ENCODE peak calls at places on chromosomes 7 and 10, in seven cellular contexts. F, T, P, K, C, E and L are unnamed samples. For H3K9me3, the result is how much of the 10 kb centered on the place peaks cover.

GRCh38 chr7:38425509-38425908 is 152.1 kb upstream of the TARP start:
- DNase-seq in F (no peak), T (no peak), P (no peak), K (no peak), C (no peak), E (no peak), L (no peak)

GRCh38 chr7:53996856-53997255 is 545.3 kb upstream of the VSTM2A start:
- DNase-seq in F (peak), T (no peak), P (no peak), K (no peak), C (no peak), E (no peak), L (no peak)

GRCh38 chr10:103768345-103768744 is 87.0 kb downstream of the SH3PXD2A start:
- DNase-seq in F (no peak), T (no peak), P (no peak), K (no peak), C (no peak), E (no peak), L (no peak)

GRCh38 chr7:33091111-33091531 is 18.1 kb downstream of the RP9 start:
- DNase-seq in F (no peak), T (peak), P (no peak), K (no peak), C (no peak), E (no peak), L (no peak)

GRCh38 chr10:8463853-8464252 is 409.4 kb downstream of the GATA3 start:
- DNase-seq in F (no peak), T (no peak), P (no peak), K (no peak), C (no peak), E (no peak), L (no peak)

GRCh38 chr7:79282051-79282694 is 171.3 kb downstream of the MAGI2 start:
- DNase-seq in F (peak), T (peak), P (peak), K (no peak), C (peak), E (no peak), L (peak)

GRCh38 chr10:30080161-30080560 is 20.8 kb upstream of the JCAD start:
- DNase-seq in F (no peak), T (no peak), P (no peak), K (no peak), C (no peak), E (no peak), L (no peak)

GRCh38 chr10:22466763-22467334 is 121.6 kb downstream of the SPAG6 start:
- DNase-seq in F (no peak), T (no peak), P (no peak), K (no peak), C (no peak), E (no peak), L (no peak)

GRCh38 chr7:73966062-73966940 is 61.7 kb upstream of the ELN start:
- DNase-seq in F (no peak), T (no peak), P (peak), K (no peak), C (no peak), E (no peak), L (no peak)

GRCh38 chr10:77837248-77837924 is 89.2 kb downstream of the DLG5 start:
- DNase-seq in F (no peak), T (peak), P (no peak), K (no peak), C (peak), E (peak), L (peak)

GRCh38 chr7:99539213-99539811 is 12.6 kb downstream of the FAM200A start:
- DNase-seq in F (no peak), T (no peak), P (no peak), K (no peak), C (no peak), E (no peak), L (no peak)

GRCh38 chr7:99543081-99543671 is 8.7 kb downstream of the FAM200A start:
- DNase-seq in F (no peak), T (no peak), P (no peak), K (no peak), C (no peak), E (no peak), L (no peak)

GRCh38 chr7:99540542-99540941 is 11.4 kb downstream of the FAM200A start:
- DNase-seq in F (no peak), T (no peak), P (no peak), K (no peak), C (no peak), E (no peak), L (no peak)

GRCh38 chr7:99543916-99544315 is 8.0 kb downstream of the FAM200A start:
- DNase-seq in F (no peak), T (no peak), P (no peak), K (no peak), C (no peak), E (no peak), L (no peak)

GRCh38 chr7:99541212-99541611 is 10.7 kb downstream of the FAM200A start:
- DNase-seq in F (no peak), T (no peak), P (no peak), K (no peak), C (no peak), E (no peak), L (no peak)
- H3K9me3 ChIP-seq in F (under half), T (under half), P (under half), K (under half), C (half or more), E (under half), L (under half)

GRCh38 chr10:17276756-17277424 is 48.8 kb downstream of the VIM start:
- DNase-seq in F (peak), T (no peak), P (no peak), K (no peak), C (no peak), E (no peak), L (no peak)

GRCh38 chr10:17273403-17273802 is 45.4 kb downstream of the VIM start:
- DNase-seq in F (peak), T (peak), P (no peak), K (no peak), C (no peak), E (no peak), L (no peak)

GRCh38 chr10:17282311-17282710 is 54.3 kb downstream of the VIM start:
- DNase-seq in F (no peak), T (no peak), P (no peak), K (no peak), C (no peak), E (no peak), L (no peak)

GRCh38 chr10:17278607-17279240 is 50.7 kb downstream of the VIM start:
- DNase-seq in F (peak), T (no peak), P (no peak), K (no peak), C (no peak), E (no peak), L (no peak)
- H3K9me3 ChIP-seq in F (under half), T (under half), P (under half), K (under half), C (under half), E (under half), L (under half)

GRCh38 chr7:158244873-158245723 is 342.5 kb downstream of the PTPRN2 start:
- DNase-seq in F (no peak), T (no peak), P (peak), K (peak), C (no peak), E (peak), L (no peak)

GRCh38 chr7:158244430-158244829 is 343.2 kb downstream of the PTPRN2 start:
- DNase-seq in F (no peak), T (no peak), P (no peak), K (no peak), C (no peak), E (no peak), L (no peak)

GRCh38 chr7:158246272-158246959 is 341.2 kb downstream of the PTPRN2 start:
- DNase-seq in F (no peak), T (no peak), P (peak), K (no peak), C (no peak), E (peak), L (no peak)

GRCh38 chr7:158246960-158247673 is 340.5 kb downstream of the PTPRN2 start:
- DNase-seq in F (no peak), T (no peak), P (peak), K (peak), C (no peak), E (peak), L (no peak)

DNA sequence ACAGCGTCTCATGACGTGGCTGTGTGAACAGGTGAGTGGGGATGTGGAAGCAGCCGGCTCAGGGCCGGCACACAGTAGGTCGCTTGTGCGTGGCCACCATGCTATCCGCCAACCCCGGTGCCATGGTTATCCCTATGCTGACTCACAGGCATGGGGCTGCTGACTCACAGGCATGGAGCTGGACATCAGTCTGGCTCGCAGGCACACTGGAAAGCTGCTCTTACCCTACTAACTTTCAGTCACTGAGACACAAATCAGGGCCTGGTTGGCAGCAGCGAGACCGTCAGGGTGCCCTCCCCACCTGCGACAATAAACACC is 341.9 kb downstream of the PTPRN2 start:
- DNase-seq in F (no peak), T (no peak), P (no peak), K (peak), C (no peak), E (peak), L (no peak)
- H3K9me3 ChIP-seq in F (under half), T (under half), P (under half), K (under half), C (half or more), E (under half), L (under half)

GRCh38 chr7:157816526-157817250 is 479.9 kb downstream of the DNAJB6 start:
- DNase-seq in F (no peak), T (no peak), P (no peak), K (peak), C (no peak), E (no peak), L (no peak)

GRCh38 chr7:157817433-157817832 is 480.6 kb downstream of the DNAJB6 start:
- DNase-seq in F (no peak), T (no peak), P (no peak), K (peak), C (no peak), E (no peak), L (no peak)

GRCh38 chr7:157815061-157816022 is 478.5 kb downstream of the DNAJB6 start:
- DNase-seq in F (no peak), T (no peak), P (no peak), K (peak), C (no peak), E (no peak), L (no peak)

GRCh38 chr7:157817944-157818700 is 481.3 kb downstream of the DNAJB6 start:
- DNase-seq in F (no peak), T (no peak), P (no peak), K (peak), C (no peak), E (no peak), L (no peak)

GRCh38 chr7:157816086-157816485 is 479.3 kb downstream of the DNAJB6 start:
- DNase-seq in F (no peak), T (no peak), P (no peak), K (peak), C (no peak), E (no peak), L (no peak)
- H3K9me3 ChIP-seq in F (under half), T (under half), P (under half), K (under half), C (half or more), E (under half), L (under half)

GRCh38 chr7:14748461-14748860 is 154.1 kb downstream of the DGKB start:
- DNase-seq in F (no peak), T (peak), P (no peak), K (no peak), C (peak), E (no peak), L (no peak)

GRCh38 chr7:14740606-14741005 is 161.9 kb downstream of the DGKB start:
- DNase-seq in F (no peak), T (no peak), P (no peak), K (no peak), C (no peak), E (no peak), L (no peak)

GRCh38 chr7:14747701-14748100 is 154.8 kb downstream of the DGKB start:
- DNase-seq in F (no peak), T (peak), P (no peak), K (no peak), C (no peak), E (no peak), L (no peak)

GRCh38 chr7:14739496-14740185 is 162.9 kb downstream of the DGKB start:
- DNase-seq in F (no peak), T (no peak), P (no peak), K (no peak), C (no peak), E (no peak), L (no peak)

DNA sequence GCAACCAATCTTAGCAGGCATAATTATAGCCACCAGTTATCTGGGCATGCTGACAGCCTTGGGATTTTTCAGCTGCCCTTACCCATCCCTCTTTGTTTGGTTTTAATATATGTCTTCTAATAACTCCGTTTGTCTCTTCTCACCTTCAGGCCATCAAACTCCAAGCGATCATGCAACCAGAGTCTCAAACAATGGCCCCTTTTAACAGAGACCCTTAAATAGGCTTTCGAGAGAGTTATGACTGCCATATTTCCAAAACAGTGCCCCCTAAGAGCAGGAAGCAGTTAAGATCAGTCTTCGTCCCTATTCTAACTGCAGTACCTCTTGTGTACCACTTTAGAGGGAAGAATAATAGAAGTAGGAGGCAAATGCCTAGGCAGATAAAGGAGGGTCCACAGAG is 157.5 kb downstream of the DGKB start:
- DNase-seq in F (no peak), T (no peak), P (no peak), K (no peak), C (no peak), E (no peak), L (no peak)
- H3K9me3 ChIP-seq in F (under half), T (under half), P (under half), K (under half), C (under half), E (under half), L (under half)